ENCODE peak calls at places on chromosomes 11 and 22, in six cellular contexts. Z is IMR-90, E is SK-N-SH, Q is GM12878, L is HepG2, R is K562. P is an unnamed sample.

GRCh38 chr22:30591191-30591587 is 521 bp downstream of the PES1 start:
- DNase-seq in L (no peak), Q (no peak), E (no peak), R (no peak), Z (peak; percentile 56), P (no peak)

GRCh38 chr11:131467645-131468270 is 97.3 kb downstream of the NTM start:
- DNase-seq in L (no peak), R (no peak), Q (no peak), E (no peak), Z (no peak), P (no peak)

GRCh38 chr11:2204361-2205213 is 33.0 kb upstream of the TH start:
- DNase-seq in Z (no peak), E (peak; percentile 33), Q (no peak), R (no peak), L (peak; percentile 20), P (no peak)

GRCh38 chr11:77374611-77375031 is 73.1 kb upstream of the GDPD4 start:
- DNase-seq in Q (no peak), L (no peak), E (no peak), R (no peak), Z (peak; percentile 46), P (no peak)

GRCh38 chr22:41177626-41178424 is 27.3 kb upstream of the L3MBTL2 start:
- DNase-seq in R (no peak), L (no peak), Z (no peak), Q (no peak), E (no peak), P (no peak)

GRCh38 chr11:18706330-18707243 is 8.0 kb downstream of the TMEM86A start:
- DNase-seq in E (peak; percentile 90), R (no peak), Z (no peak), Q (no peak), L (no peak), P (no peak)

GRCh38 chr11:129728571-129728970 is 87.1 kb upstream of the TMEM45B start:
- DNase-seq in E (no peak), R (no peak), Q (no peak), L (no peak), Z (no peak), P (no peak)

GRCh38 chr22:20979243-20979809 is 2.8 kb upstream of the LZTR1 start:
- DNase-seq in E (peak; percentile 70), Z (peak; percentile 67), R (peak; percentile 89), Q (no peak), L (no peak), P (no peak)

GRCh38 chr22:45008853-45009751 is 703 bp downstream of the PHF21B start:
- DNase-seq in Z (no peak), R (peak; percentile 7), Q (no peak), E (peak; percentile 75), L (no peak), P (peak; percentile 31)

GRCh38 chr11:60756307-60757032 is at the start of gene MS4A15:
- DNase-seq in L (peak; percentile 36), Z (no peak), Q (no peak), R (peak; percentile 54), E (peak; percentile 57), P (peak; percentile 41)

GRCh38 chr11:128420943-128421342 is 166.4 kb downstream of the ETS1 start:
- DNase-seq in E (no peak), L (no peak), Z (peak; percentile 99), Q (no peak), R (no peak), P (no peak)

GRCh38 chr11:127844843-127845242 is 742.5 kb downstream of the ETS1 start:
- DNase-seq in Q (no peak), Z (no peak), R (no peak), E (no peak), L (no peak), P (no peak)

GRCh38 chr11:119533931-119534694 is 111.1 kb upstream of the THY1 start:
- DNase-seq in L (peak; percentile 57), R (peak; percentile 69), Z (peak; percentile 23), Q (peak; percentile 13), E (peak; percentile 81), P (peak; percentile 64)

GRCh38 chr11:119347242-119347641 is 737 bp upstream of the MFRP start:
- DNase-seq in E (no peak), L (peak; percentile 36), R (no peak), Z (no peak), Q (no peak), P (no peak)

GRCh38 chr11:106091480-106092123 is 14.1 kb downstream of the AASDHPPT start:
- DNase-seq in Q (peak; percentile 56), R (no peak), L (no peak), Z (peak; percentile 88), E (no peak), P (no peak)

DNA sequence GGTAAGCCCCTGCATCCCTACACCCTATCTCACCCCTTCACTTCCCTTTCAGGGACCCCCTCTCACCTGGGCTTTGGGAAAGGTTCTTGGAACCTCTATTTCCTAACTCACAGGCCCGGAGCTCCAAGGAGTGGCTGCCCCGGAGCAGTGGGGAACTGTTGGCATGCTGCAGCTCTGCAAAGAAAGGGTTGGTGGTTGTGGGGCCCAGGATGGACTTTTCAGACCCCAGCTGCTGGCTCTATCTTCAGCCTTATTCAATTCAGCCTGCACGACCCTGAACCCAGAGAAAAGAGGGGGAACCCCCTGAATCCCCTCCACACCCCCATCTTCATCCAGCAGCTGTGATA is 10.0 kb downstream of the ROBO4 start:
- DNase-seq in R (no peak), Z (no peak), E (peak; percentile 6), Q (no peak), L (no peak), P (no peak)
- TF ChIP-seq SMC3 in R (no peak), Z (no peak), E (no peak), Q (no peak), L (no peak), P (no peak)

DNA sequence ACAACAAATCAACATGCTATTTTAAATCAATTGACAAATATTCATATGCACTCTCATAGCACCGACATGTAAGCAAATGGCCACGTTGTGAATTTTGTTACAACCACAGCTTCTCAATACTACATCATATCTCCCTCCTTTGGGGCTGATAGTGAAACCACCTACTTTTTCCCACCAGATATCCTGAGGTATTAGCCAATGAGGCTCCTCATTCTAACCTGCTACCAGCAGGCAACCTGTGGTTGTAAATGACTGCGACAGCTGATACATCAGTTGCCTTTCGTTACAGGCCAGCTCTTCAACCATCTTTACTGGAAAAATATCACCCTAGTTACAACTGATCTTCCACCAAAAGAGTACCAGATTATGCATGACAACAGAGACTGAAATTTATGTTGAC is 3.7 kb upstream of the XKR3 start:
- DNase-seq in R (no peak), L (no peak), Z (no peak), E (no peak), Q (no peak), P (no peak)
- TF ChIP-seq SMC3 in R (no peak), L (no peak), Z (no peak), E (no peak), Q (no peak), P (no peak)

GRCh38 chr11:72229336-72229924 is 4.9 kb downstream of the INPPL1 start:
- DNase-seq in R (peak; percentile 4), E (no peak), L (no peak), Z (no peak), Q (no peak), P (no peak)

GRCh38 chr11:72229925-72230763 is 5.6 kb downstream of the INPPL1 start:
- DNase-seq in R (no peak), Q (no peak), L (no peak), Z (no peak), E (no peak), P (no peak)

GRCh38 chr11:72232260-72233055 is 7.9 kb downstream of the INPPL1 start:
- DNase-seq in R (no peak), E (no peak), L (no peak), Q (no peak), Z (no peak), P (no peak)

GRCh38 chr11:72231396-72232259 is 7.1 kb downstream of the INPPL1 start:
- DNase-seq in E (no peak), Q (no peak), Z (no peak), R (no peak), L (no peak), P (no peak)

GRCh38 chr11:72230764-72231365 is 6.3 kb downstream of the INPPL1 start:
- DNase-seq in Z (no peak), L (no peak), E (no peak), R (no peak), Q (no peak), P (no peak)
- TF ChIP-seq SMC3 in Z (no peak), L (no peak), E (no peak), R (no peak), Q (no peak), P (no peak)

GRCh38 chr22:26711205-26711958 is 54.0 kb downstream of the MIAT start:
- DNase-seq in R (no peak), Z (peak; percentile 62), Q (peak; percentile 68), L (no peak), E (no peak), P (no peak)

GRCh38 chr22:26707581-26707980 is 50.2 kb downstream of the MIAT start:
- DNase-seq in Q (no peak), R (no peak), E (no peak), Z (no peak), L (no peak), P (no peak)

GRCh38 chr22:26707090-26707489 is 49.7 kb downstream of the MIAT start:
- DNase-seq in Q (no peak), L (no peak), Z (no peak), R (no peak), E (no peak), P (no peak)

GRCh38 chr22:26709617-26710390 is 52.4 kb downstream of the MIAT start:
- DNase-seq in E (no peak), Z (peak; percentile 76), R (no peak), L (no peak), Q (no peak), P (no peak)

GRCh38 chr22:26708256-26709009 is 51.0 kb downstream of the MIAT start:
- DNase-seq in R (no peak), E (no peak), Q (peak; percentile 79), L (no peak), Z (no peak), P (no peak)
- TF ChIP-seq SMC3 in R (no peak), E (no peak), Q (no peak), L (no peak), Z (no peak), P (no peak)

DNA sequence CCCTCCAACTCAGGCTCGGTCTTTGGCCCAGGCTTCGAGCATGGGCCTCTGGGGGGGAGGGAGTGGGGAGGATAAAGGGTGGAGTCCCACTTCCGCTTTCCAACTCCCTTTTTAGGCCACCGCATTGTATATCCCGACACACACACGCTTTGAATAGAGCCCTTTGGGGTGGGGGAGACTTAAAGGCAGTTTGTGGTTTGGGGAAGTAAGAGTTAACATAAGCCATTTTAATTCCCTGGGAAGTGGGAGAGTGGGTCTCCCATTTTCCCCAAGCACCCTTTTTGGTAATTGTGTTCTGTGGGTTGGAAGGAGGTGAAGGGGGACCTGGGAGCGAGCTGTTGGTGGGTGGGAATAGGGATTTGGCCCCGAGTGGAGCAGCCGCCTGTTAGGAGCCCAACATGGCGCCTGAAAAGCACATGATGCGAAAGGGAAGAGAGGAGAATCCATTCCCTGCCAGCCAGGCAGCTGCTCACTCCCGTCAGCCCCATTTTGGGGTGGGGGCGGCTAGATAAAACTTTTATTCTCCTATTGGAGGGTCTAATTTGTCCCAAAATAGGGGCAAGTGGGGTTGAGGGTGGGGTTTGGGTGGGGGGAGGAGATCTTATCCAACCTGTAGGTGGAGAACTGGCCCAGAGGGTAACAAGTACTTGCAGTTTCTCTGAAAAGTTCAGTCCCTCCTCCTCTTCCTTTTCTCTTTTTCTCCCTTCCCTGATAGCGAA is 983 bp downstream of the PCF11 start:
- DNase-seq in Z (peak; percentile 33), Q (no peak), E (peak; percentile 47), L (peak; percentile 39), R (peak; percentile 79), P (peak; percentile 51)
- TF ChIP-seq SMC3 in Z (no peak), Q (no peak), E (no peak), L (no peak), R (peak; percentile 6), P (no peak)

P was measured in A549.